ENCODE peak calls at places on chromosomes 16 and 17, in seven cellular contexts. K is stomach, U is fibroblast of lung, H is HCT116, I is BJ, Q is small intestine, R is H7. E is an unnamed sample.

GRCh38 chr17:58279016-58279671 is 1.6 kb downstream of the MPO start:
- DNase-seq in Q (peak; percentile 4), U (peak; percentile 55), K (no peak), R (peak; percentile 75), I (no peak), H (no peak), E (no peak)

GRCh38 chr16:24535827-24536226 is 3.5 kb upstream of the RBBP6 start:
- DNase-seq in H (no peak), K (no peak), Q (no peak), U (no peak), R (no peak), I (no peak), E (no peak)

GRCh38 chr16:20383106-20384029 is 21.2 kb downstream of the PDILT start:
- DNase-seq in R (peak; percentile 78), K (peak; percentile 55), I (no peak), Q (peak; percentile 74), U (peak; percentile 46), H (peak; percentile 71), E (peak; percentile 73)

GRCh38 chr17:49015179-49015923 is 18.2 kb downstream of the IGF2BP1 start:
- DNase-seq in K (no peak), Q (no peak), R (no peak), H (no peak), I (no peak), U (no peak), E (no peak)

GRCh38 chr16:82185012-82185411 is 15.0 kb upstream of the MPHOSPH6 start:
- DNase-seq in U (no peak), H (no peak), R (no peak), I (no peak), Q (no peak), K (no peak), E (no peak)

GRCh38 chr17:32792207-32792606 is 84.7 kb downstream of the MYO1D start:
- DNase-seq in K (no peak), I (no peak), Q (peak; percentile 21), H (no peak), U (no peak), R (no peak), E (no peak)

GRCh38 chr16:72467157-72467759 is 295.3 kb upstream of the PMFBP1 start:
- DNase-seq in K (no peak), U (peak; percentile 75), R (peak; percentile 39), H (peak; percentile 28), Q (peak; percentile 51), I (no peak), E (peak; percentile 22)

GRCh38 chr16:65510850-65511249 is 389.0 kb upstream of the CDH11 start:
- DNase-seq in H (no peak), K (no peak), R (no peak), U (no peak), Q (no peak), I (no peak), E (no peak)

GRCh38 chr17:80263253-80264047 is 2.8 kb downstream of the RNF213 start:
- DNase-seq in K (peak; percentile 93), R (peak; percentile 70), U (peak; percentile 94), H (no peak), Q (peak; percentile 97), I (no peak), E (no peak)

GRCh38 chr17:68437979-68438877 is 19.1 kb downstream of the WIPI1 start:
- DNase-seq in H (no peak), Q (peak; percentile 79), R (no peak), K (peak; percentile 72), U (no peak), I (no peak), E (no peak)

GRCh38 chr17:37094391-37094790 is 145.6 kb downstream of the AATF start:
- DNase-seq in K (no peak), R (no peak), H (no peak), Q (no peak), I (no peak), U (no peak), E (no peak)

GRCh38 chr16:492211-492875 is 35.2 kb upstream of the CAPN15 start:
- DNase-seq in R (peak; percentile 71), Q (no peak), K (no peak), U (no peak), H (no peak), I (no peak), E (no peak)

GRCh38 chr17:57956311-57957119 is 1.3 kb upstream of the CUEDC1 start:
- DNase-seq in H (no peak), R (peak; percentile 62), K (peak; percentile 20), I (no peak), Q (peak; percentile 64), U (no peak), E (no peak)

GRCh38 chr17:47862621-47863440 is 11.9 kb upstream of the SP6 start:
- DNase-seq in U (peak; percentile 76), I (peak; percentile 54), Q (peak; percentile 72), K (no peak), R (no peak), H (peak; percentile 66), E (no peak)

GRCh38 chr17:81832608-81833159 is 407 bp downstream of the MCRIP1 start:
- DNase-seq in Q (no peak), I (no peak), K (no peak), R (no peak), H (no peak), U (no peak), E (no peak)

GRCh38 chr17:81833921-81834830 is 674 bp downstream of the PPP1R27 start:
- DNase-seq in Q (no peak), K (no peak), U (no peak), R (no peak), I (no peak), H (no peak), E (no peak)

GRCh38 chr17:81831563-81831956 is 1.5 kb downstream of the MCRIP1 start:
- DNase-seq in H (no peak), R (no peak), U (no peak), K (no peak), I (no peak), Q (no peak), E (no peak)

GRCh38 chr17:81833160-81833920 is at the start of gene MCRIP1:
- DNase-seq in Q (peak; percentile 94), U (peak; percentile 92), R (peak; percentile 100), I (peak; percentile 40), H (peak; percentile 91), K (peak; percentile 98), E (peak; percentile 66)

DNA sequence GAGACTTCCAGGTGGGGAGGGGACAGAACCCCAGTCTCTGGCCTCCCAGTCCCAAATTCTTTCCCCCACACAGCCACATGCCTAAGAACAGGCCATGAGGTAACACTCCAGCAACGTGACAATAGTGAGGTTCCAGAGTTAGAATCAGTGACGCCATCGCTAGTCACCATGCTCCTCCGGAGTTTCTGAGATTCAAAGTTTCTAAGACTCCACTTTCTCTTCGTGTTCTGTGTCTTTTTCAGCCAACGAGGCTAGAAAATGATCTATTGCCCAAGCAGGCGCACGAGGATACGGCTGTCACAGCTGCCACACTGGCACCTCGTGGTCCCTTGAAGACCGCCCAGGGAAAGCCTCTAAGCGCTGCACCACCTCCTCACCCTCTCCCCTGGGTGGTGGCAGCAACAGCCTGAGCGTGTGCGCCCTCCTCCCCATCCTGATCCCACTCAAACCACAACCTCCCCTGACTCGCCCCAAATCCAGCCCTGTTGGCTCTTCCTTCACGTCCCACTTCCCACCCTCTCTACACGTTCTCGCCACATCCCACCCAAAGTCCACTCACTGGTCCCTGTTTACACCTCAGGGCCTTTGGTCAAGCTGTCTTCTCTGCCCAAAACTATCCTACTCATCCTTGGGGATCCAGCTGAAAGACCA is 1.0 kb downstream of the MCRIP1 start:
- DNase-seq in H (no peak), U (no peak), I (no peak), Q (no peak), R (no peak), K (no peak), E (no peak)
- H3K4me3 ChIP-seq in H (peak overlapping the region; percentile 89), U (peak overlapping the region; percentile 82), I (peak overlapping the region; percentile 83), Q (peak overlapping the region; percentile 52), R (peak overlapping the region; percentile 86), K (peak overlapping the region; percentile 80), E (peak overlapping the region; percentile 88)

GRCh38 chr17:2551928-2552327 is 40.2 kb upstream of the METTL16 start:
- DNase-seq in U (no peak), I (no peak), K (no peak), H (no peak), Q (no peak), R (peak; percentile 54), E (no peak)
- H3K4me3 ChIP-seq in U (no peak overlapping the region), I (no peak overlapping the region), K (no peak overlapping the region), H (no peak overlapping the region), Q (no peak overlapping the region), R (no peak overlapping the region), E (no peak overlapping the region)

GRCh38 chr16:22190169-22191088 is 15.6 kb upstream of the EEF2K start:
- DNase-seq in I (peak; percentile 98), Q (peak; percentile 100), R (peak; percentile 96), K (peak; percentile 100), H (peak; percentile 99), U (peak; percentile 100), E (peak; percentile 92)

GRCh38 chr16:22189473-22190168 is 16.5 kb upstream of the EEF2K start:
- DNase-seq in U (peak; percentile 32), R (no peak), Q (peak; percentile 89), K (peak; percentile 88), I (no peak), H (no peak), E (no peak)

GRCh38 chr16:22188267-22188594 is 17.8 kb upstream of the EEF2K start:
- DNase-seq in H (no peak), I (no peak), U (no peak), K (no peak), Q (no peak), R (no peak), E (no peak)

GRCh38 chr16:22186517-22186916 is 19.6 kb upstream of the EEF2K start:
- DNase-seq in U (no peak), R (peak; percentile 74), I (no peak), H (no peak), K (no peak), Q (no peak), E (no peak)

GRCh38 chr16:22188595-22189442 is 17.3 kb upstream of the EEF2K start:
- DNase-seq in Q (peak; percentile 90), R (peak; percentile 74), H (peak; percentile 70), U (peak; percentile 96), I (peak; percentile 63), K (peak; percentile 78), E (no peak)
- H3K4me3 ChIP-seq in Q (no peak overlapping the region), R (no peak overlapping the region), H (no peak overlapping the region), U (no peak overlapping the region), I (no peak overlapping the region), K (no peak overlapping the region), E (no peak overlapping the region)

GRCh38 chr17:77924757-77925336 is 33.7 kb upstream of the TNRC6C start:
- DNase-seq in R (peak; percentile 91), H (no peak), I (no peak), U (peak; percentile 81), Q (peak; percentile 41), K (peak; percentile 31), E (peak; percentile 71)
- H3K4me3 ChIP-seq in R (no peak overlapping the region), H (no peak overlapping the region), I (no peak overlapping the region), U (no peak overlapping the region), Q (no peak overlapping the region), K (no peak overlapping the region), E (no peak overlapping the region)

DNA sequence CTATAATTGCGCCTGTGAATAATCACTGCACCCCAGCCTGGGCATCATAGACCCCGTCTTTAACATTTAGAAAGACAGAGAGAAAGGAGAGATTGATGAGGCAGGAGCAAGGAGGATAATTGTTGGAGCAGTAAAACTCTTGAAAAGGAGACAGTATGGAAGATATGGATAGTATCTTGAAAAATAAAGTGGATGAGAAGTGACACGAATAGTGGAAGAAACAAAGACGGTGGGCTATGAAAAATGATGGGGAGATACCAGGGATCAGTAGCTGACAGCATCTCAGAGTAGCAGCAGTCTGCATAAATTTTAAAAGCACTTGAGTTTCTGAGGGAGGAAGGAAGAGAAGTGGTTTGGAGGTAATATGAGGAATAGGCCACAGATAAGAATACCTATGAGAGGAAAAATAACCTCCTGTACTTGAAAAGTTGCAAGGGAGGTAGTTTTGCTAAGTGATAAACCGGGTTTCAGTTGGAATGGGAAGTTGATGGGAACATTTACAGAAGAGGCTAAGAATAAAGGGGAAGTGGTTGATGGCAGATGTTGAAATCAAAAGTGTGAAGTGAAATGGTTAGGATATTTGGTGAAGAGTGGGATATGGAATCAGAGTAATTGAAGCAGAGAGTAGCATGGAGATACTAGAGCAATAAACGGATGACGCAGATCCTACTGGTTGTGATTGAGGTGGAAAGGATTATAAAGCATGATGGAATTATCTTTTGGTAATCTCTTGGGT is 1.8 kb upstream of the PPM1D start:
- DNase-seq in U (no peak), Q (no peak), H (no peak), R (no peak), I (no peak), K (no peak), E (no peak)
- H3K4me3 ChIP-seq in U (no peak overlapping the region), Q (no peak overlapping the region), H (no peak overlapping the region), R (no peak overlapping the region), I (no peak overlapping the region), K (no peak overlapping the region), E (no peak overlapping the region)

E was measured in iPS DF 6.9.